ENCODE peak calls at places on chromosomes 1 and 21, in four cellular contexts. F is NCI-H1105 treated with DMSO at 0.1 percent for 48 hours; Y is GM06990; D is activated CD4-positive, alpha-beta memory T cell treated with anti-CD3 and anti-CD28 coated beads for 36 hours. O is an unnamed sample.

GRCh38 chr1:15680614-15681345 is 3.3 kb upstream of the PLEKHM2 start:
- DNase-seq in F (no peak), D (peak), Y (no peak), O (no peak)

GRCh38 chr1:38475624-38476005 is 384.0 kb downstream of the RRAGC start:
- DNase-seq in F (no peak), Y (peak), D (no peak), O (no peak)

GRCh38 chr1:205748398-205749093 is 1.4 kb downstream of the NUCKS1 start:
- DNase-seq in Y (no peak), F (peak), D (peak), O (peak)

GRCh38 chr1:112011231-112011630 is 21.8 kb upstream of the KCND3 start:
- DNase-seq in F (no peak), D (no peak), Y (no peak), O (no peak)

GRCh38 chr1:201020040-201020591 is 3.4 kb downstream of the KIF21B start:
- DNase-seq in Y (peak), D (peak), F (no peak), O (peak)

GRCh38 chr1:169105434-169106094 is 926 bp upstream of the ATP1B1 start:
- DNase-seq in Y (peak), F (peak), D (peak), O (peak)

GRCh38 chr1:156421939-156422601 is 53.1 kb downstream of the RHBG start:
- DNase-seq in Y (no peak), D (no peak), F (no peak), O (no peak)

GRCh38 chr1:204637985-204638356 is 47.6 kb downstream of the LRRN2 start:
- DNase-seq in F (no peak), D (no peak), Y (no peak), O (no peak)

GRCh38 chr1:68347415-68347814 is 102.3 kb downstream of the RPE65 start:
- DNase-seq in D (no peak), F (no peak), Y (peak), O (no peak)

GRCh38 chr21:21247441-21247840 is 249.2 kb downstream of the NCAM2 start:
- DNase-seq in Y (no peak), D (no peak), F (no peak), O (no peak)

GRCh38 chr1:35560256-35561225 is 2.9 kb downstream of the NCDN start:
- DNase-seq in F (peak), D (no peak), Y (no peak), O (no peak)

GRCh38 chr1:92030701-92031107 is 919 bp downstream of the EPHX4 start:
- DNase-seq in D (peak), F (peak), Y (no peak), O (peak)

GRCh38 chr1:55378582-55378981 is 163.4 kb upstream of the USP24 start:
- DNase-seq in F (no peak), Y (no peak), D (peak), O (peak)

GRCh38 chr1:101227837-101228236 is 9.0 kb upstream of the S1PR1 start:
- DNase-seq in F (no peak), D (no peak), Y (no peak), O (no peak)

GRCh38 chr1:27388337-27389005 is 4.0 kb upstream of the GPR3 start:
- DNase-seq in F (peak), D (peak), Y (no peak), O (peak)

GRCh38 chr21:41914965-41915364 is 35.8 kb upstream of the PRDM15 start:
- DNase-seq in Y (no peak), F (no peak), D (no peak), O (no peak)

GRCh38 chr21:38661296-38662223 is 144.2 kb upstream of the ETS2 start:
- DNase-seq in Y (peak), D (peak), F (no peak), O (peak)

GRCh38 chr1:201191723-201192477 is 1.3 kb downstream of the IGFN1 start:
- DNase-seq in D (peak), F (no peak), Y (no peak), O (peak)

GRCh38 chr1:230081751-230082150 is 14.7 kb downstream of the GALNT2 start:
- DNase-seq in Y (no peak), D (no peak), F (no peak), O (no peak)

GRCh38 chr21:42747267-42747701 is 93.9 kb downstream of the PDE9A start:
- DNase-seq in Y (no peak), D (no peak), F (no peak), O (no peak)

GRCh38 chr1:231779081-231779480 is 152.5 kb downstream of the DISC1 start:
- DNase-seq in Y (no peak), D (no peak), F (no peak), O (no peak)

GRCh38 chr1:54088385-54088784 is 35.0 kb downstream of the TCEANC2 start:
- DNase-seq in Y (no peak), D (no peak), F (no peak), O (no peak)

GRCh38 chr21:34999397-34999941 is 49.6 kb downstream of the RUNX1 start:
- DNase-seq in F (no peak), Y (no peak), D (no peak), O (no peak)

GRCh38 chr1:230849451-230850194 is 18.7 kb downstream of the C1orf198 start:
- DNase-seq in F (no peak), Y (no peak), D (no peak), O (no peak)

O was measured in activated CD8-positive, alpha-beta T cell treated with anti-CD3 and anti-CD28 coated beads for 36 hours.